ENCODE peak calls at places on chromosomes 11 and 22, in ten cellular contexts. H is AG09309, X is fibroblast of the aortic adventitia, T is suprapubic skin, O is HFF-Myc, G is stomach, A is small intestine, R is epithelial cell of esophagus, L is right cardiac atrium, C is adipocyte. P is an unnamed sample.

GRCh38 chr22:24474221-24474620 is 20.9 kb upstream of the UPB1 start:
- DNase-seq in H (peak; percentile 66), X (peak; percentile 92), T (no peak), O (peak; percentile 67), G (no peak), A (no peak), R (peak; percentile 53), L (no peak), C (peak; percentile 83), P (peak; percentile 82)

GRCh38 chr22:49815641-49816071 is 12.0 kb downstream of the BRD1 start:
- DNase-seq in H (no peak), X (no peak), T (no peak), O (no peak), G (peak; percentile 58), A (no peak), R (no peak), L (no peak), C (no peak), P (no peak)

GRCh38 chr11:94650756-94651155 is 83.6 kb downstream of the PIWIL4 start:
- DNase-seq in H (peak; percentile 83), X (peak; percentile 85), T (no peak), O (peak; percentile 78), G (no peak), A (no peak), R (peak; percentile 50), L (peak; percentile 84), C (peak; percentile 93), P (no peak)

GRCh38 chr11:49995559-49995958 is 13.2 kb upstream of the OR4C12 start:
- DNase-seq in H (peak; percentile 0), X (peak; percentile 63), T (no peak), O (peak; percentile 31), G (no peak), A (peak; percentile 21), R (peak; percentile 69), L (peak; percentile 14), C (peak; percentile 59), P (peak; percentile 15)

GRCh38 chr11:93857413-93858185 is 7.2 kb upstream of the VSTM5 start:
- DNase-seq in H (no peak), X (peak; percentile 62), T (no peak), O (no peak), G (no peak), A (no peak), R (no peak), L (no peak), C (peak; percentile 43), P (no peak)

GRCh38 chr22:46381142-46381541 is 45.6 kb downstream of the TRMU start:
- DNase-seq in H (no peak), X (peak; percentile 16), T (no peak), O (no peak), G (no peak), A (peak; percentile 10), R (peak; percentile 59), L (no peak), C (no peak), P (no peak)

GRCh38 chr11:118012083-118012669 is 26.0 kb downstream of the IL10RA start:
- DNase-seq in H (no peak), X (no peak), T (no peak), O (no peak), G (no peak), A (peak; percentile 57), R (peak; percentile 75), L (no peak), C (peak; percentile 2), P (peak; percentile 3)

GRCh38 chr11:120063686-120064340 is 74.1 kb downstream of the TRIM29 start:
- DNase-seq in H (no peak), X (no peak), T (peak; percentile 22), O (no peak), G (no peak), A (no peak), R (no peak), L (no peak), C (no peak), P (no peak)

GRCh38 chr11:123481647-123482046 is 51.6 kb downstream of the GRAMD1B start:
- DNase-seq in H (no peak), X (no peak), T (no peak), O (no peak), G (no peak), A (no peak), R (no peak), L (no peak), C (no peak), P (no peak)

GRCh38 chr11:123482225-123482624 is 52.2 kb downstream of the GRAMD1B start:
- DNase-seq in H (no peak), X (no peak), T (no peak), O (no peak), G (no peak), A (no peak), R (no peak), L (no peak), C (no peak), P (no peak)

GRCh38 chr11:123483465-123483864 is 53.4 kb downstream of the GRAMD1B start:
- DNase-seq in H (no peak), X (peak; percentile 42), T (no peak), O (no peak), G (no peak), A (no peak), R (no peak), L (no peak), C (no peak), P (no peak)

GRCh38 chr11:123484448-123484847 is 54.4 kb downstream of the GRAMD1B start:
- DNase-seq in H (no peak), X (no peak), T (no peak), O (no peak), G (no peak), A (no peak), R (no peak), L (no peak), C (no peak), P (no peak)

DNA sequence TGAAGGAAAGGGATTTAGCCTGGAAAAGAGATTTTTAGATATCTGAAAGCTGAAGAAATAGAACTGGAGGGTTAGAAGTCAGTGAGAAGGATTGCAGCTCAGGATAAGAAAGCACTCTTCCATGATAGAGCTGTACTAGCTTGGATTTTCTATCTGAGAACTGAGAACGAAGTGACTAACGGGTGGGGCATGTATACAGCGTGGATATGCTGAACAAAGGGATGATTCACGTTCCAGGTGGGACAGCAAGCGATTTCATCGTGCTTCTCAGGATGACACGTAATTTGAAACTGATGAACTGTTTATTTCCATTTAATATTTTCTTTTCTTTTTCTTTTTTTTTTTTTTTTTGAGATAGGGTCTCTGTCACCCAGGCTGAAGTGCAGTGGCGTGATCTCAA is 53.0 kb downstream of the GRAMD1B start:
- DNase-seq in H (peak; percentile 3), X (peak; percentile 45), T (no peak), O (no peak), G (no peak), A (no peak), R (peak; percentile 94), L (no peak), C (no peak), P (no peak)
- H3K4me3 ChIP-seq in H (no peak overlapping the region), X (no peak overlapping the region), T (no peak overlapping the region), O (no peak overlapping the region), G (no peak overlapping the region), A (no peak overlapping the region), R (no peak overlapping the region), L (no peak overlapping the region), C (no peak overlapping the region), P (no peak overlapping the region)

GRCh38 chr11:693887-694562 is 997 bp downstream of the DEAF1 start:
- DNase-seq in H (no peak), X (no peak), T (peak; percentile 80), O (no peak), G (no peak), A (peak; percentile 45), R (no peak), L (peak; percentile 47), C (no peak), P (no peak)
- H3K4me3 ChIP-seq in H (peak overlapping the region; percentile 53), X (peak overlapping the region; percentile 68), T (peak overlapping the region; percentile 89), O (peak overlapping the region; percentile 97), G (peak overlapping the region; percentile 94), A (no peak overlapping the region), R (peak overlapping the region; percentile 64), L (peak overlapping the region; percentile 59), C (peak overlapping the region; percentile 69), P (peak overlapping the region; percentile 97)

GRCh38 chr22:19701420-19702145 is 12.7 kb upstream of the SEPTIN5 start:
- DNase-seq in H (no peak), X (no peak), T (no peak), O (no peak), G (peak; percentile 10), A (no peak), R (no peak), L (no peak), C (no peak), P (no peak)

GRCh38 chr22:19705181-19705934 is 8.9 kb upstream of the SEPTIN5 start:
- DNase-seq in H (no peak), X (no peak), T (no peak), O (no peak), G (no peak), A (no peak), R (no peak), L (no peak), C (no peak), P (no peak)

GRCh38 chr22:19704355-19705015 is 9.8 kb upstream of the SEPTIN5 start:
- DNase-seq in H (no peak), X (no peak), T (no peak), O (no peak), G (no peak), A (peak; percentile 16), R (no peak), L (no peak), C (no peak), P (no peak)

GRCh38 chr22:19706661-19707151 is 7.6 kb upstream of the SEPTIN5 start:
- DNase-seq in H (no peak), X (no peak), T (peak; percentile 15), O (no peak), G (no peak), A (no peak), R (no peak), L (no peak), C (no peak), P (no peak)

DNA sequence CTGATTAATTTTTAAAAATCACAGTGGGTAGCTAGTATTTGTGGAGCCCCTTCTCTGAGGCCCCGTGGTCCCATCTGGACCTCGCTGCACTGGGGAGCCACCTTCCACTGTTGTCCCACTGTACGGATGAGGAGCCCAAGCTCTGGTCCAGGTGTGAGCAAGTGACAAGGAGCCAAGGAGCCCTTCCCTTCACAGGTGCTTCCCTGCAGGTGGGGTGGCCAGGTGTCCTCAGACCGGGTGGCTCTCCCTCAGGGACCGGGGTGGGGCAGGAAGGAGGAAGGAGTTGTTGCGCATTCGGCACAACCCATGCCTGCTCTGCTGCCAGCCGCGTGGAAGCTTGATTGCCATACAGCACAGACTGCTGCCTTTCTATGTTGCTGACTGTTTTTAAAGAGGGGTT is 10.4 kb upstream of the SEPTIN5 start:
- DNase-seq in H (no peak), X (no peak), T (no peak), O (no peak), G (no peak), A (peak; percentile 37), R (no peak), L (no peak), C (no peak), P (no peak)
- H3K4me3 ChIP-seq in H (no peak overlapping the region), X (no peak overlapping the region), T (no peak overlapping the region), O (no peak overlapping the region), G (no peak overlapping the region), A (no peak overlapping the region), R (no peak overlapping the region), L (no peak overlapping the region), C (no peak overlapping the region), P (no peak overlapping the region)

DNA sequence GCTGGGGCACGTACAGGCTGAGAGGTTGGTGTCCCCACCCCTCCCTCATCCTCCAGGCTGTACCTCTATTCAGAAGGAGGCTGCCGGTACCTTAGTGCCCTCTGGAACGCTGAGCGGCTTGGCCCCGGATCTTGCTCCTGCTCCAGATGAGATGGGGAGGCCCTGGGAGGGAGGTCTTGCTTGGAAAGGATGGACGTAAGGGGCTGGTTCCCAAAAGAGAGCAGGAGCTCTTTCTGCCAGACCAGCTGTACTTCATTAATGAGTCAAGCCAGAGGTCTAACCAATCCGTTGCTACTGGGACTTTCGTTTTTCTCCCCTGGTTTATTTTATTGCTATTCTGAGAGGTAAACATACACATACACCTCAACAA is 213.0 kb upstream of the CADM1 start:
- DNase-seq in H (no peak), X (no peak), T (no peak), O (no peak), G (no peak), A (no peak), R (no peak), L (peak; percentile 53), C (no peak), P (no peak)
- H3K4me3 ChIP-seq in H (no peak overlapping the region), X (no peak overlapping the region), T (no peak overlapping the region), O (no peak overlapping the region), G (no peak overlapping the region), A (no peak overlapping the region), R (no peak overlapping the region), L (no peak overlapping the region), C (no peak overlapping the region), P (no peak overlapping the region)